ENCODE peak calls at places on chromosome 11, in five cellular contexts. H is HS-27A, U is thoracic aorta, L is aorta, B is EL. J is an unnamed sample.

GRCh38 chr11:17649696-17650600 is 69.4 kb upstream of the MYOD1 start:
- DNase-seq in L (no peak), B (peak; percentile 71), H (no peak), U (no peak), J (no peak)

GRCh38 chr11:124844664-124845079 is 20.6 kb upstream of the ROBO3 start:
- DNase-seq in U (no peak), H (no peak), B (no peak), L (no peak), J (no peak)

GRCh38 chr11:11709447-11710239 is 87.8 kb upstream of the GALNT18 start:
- DNase-seq in H (no peak), U (no peak), B (no peak), L (no peak), J (no peak)

GRCh38 chr11:7905961-7906429 is 25.1 kb downstream of the OR10A6 start:
- DNase-seq in H (no peak), L (no peak), U (no peak), B (peak; percentile 80), J (no peak)

GRCh38 chr11:75214411-75214821 is 26.2 kb upstream of the TPBGL start:
- DNase-seq in H (peak; percentile 30), B (peak; percentile 71), U (peak; percentile 9), L (peak; percentile 87), J (peak; percentile 81)

GRCh38 chr11:46377266-46377665 is 4.2 kb upstream of the MDK start:
- DNase-seq in B (no peak), U (no peak), L (no peak), H (no peak), J (no peak)

GRCh38 chr11:23727821-23728220 is 769.0 kb upstream of the LUZP2 start:
- DNase-seq in L (no peak), U (no peak), B (peak; percentile 49), H (peak; percentile 64), J (no peak)

GRCh38 chr11:44094260-44094868 is 1.1 kb upstream of the EXT2 start:
- DNase-seq in B (peak; percentile 83), U (peak; percentile 52), L (peak; percentile 79), H (peak; percentile 69), J (peak; percentile 76)

GRCh38 chr11:133927690-133928627 is 28.8 kb downstream of the IGSF9B start:
- DNase-seq in U (no peak), L (peak; percentile 72), B (peak; percentile 59), H (no peak), J (peak; percentile 53)

GRCh38 chr11:122791836-122792235 is 46.5 kb upstream of the CRTAM start:
- DNase-seq in U (no peak), H (no peak), L (no peak), B (peak; percentile 75), J (no peak)

GRCh38 chr11:126102436-126102894 is 39.8 kb upstream of the CDON start:
- DNase-seq in H (no peak), B (no peak), L (no peak), U (no peak), J (no peak)

GRCh38 chr11:76288166-76288978 is 82.1 kb upstream of the WNT11 start:
- DNase-seq in U (no peak), H (no peak), L (no peak), B (no peak), J (no peak)

GRCh38 chr11:125944350-125945010 is 1.4 kb upstream of the VSIG10L2 start:
- DNase-seq in B (no peak), L (no peak), U (no peak), H (no peak), J (no peak)

GRCh38 chr11:9787981-9788521 is 124.2 kb downstream of the SWAP70 start:
- DNase-seq in B (peak; percentile 95), H (peak; percentile 81), U (peak; percentile 15), L (peak; percentile 77), J (no peak)

GRCh38 chr11:12258451-12258850 is 118.9 kb upstream of the PARVA start:
- DNase-seq in U (no peak), L (peak; percentile 28), H (no peak), B (peak; percentile 50), J (no peak)

GRCh38 chr11:77590194-77590591 is 440 bp downstream of the AQP11 start:
- DNase-seq in L (no peak), B (peak; percentile 39), U (no peak), H (no peak), J (peak; percentile 54)

GRCh38 chr11:47523491-47524199 is 29.3 kb downstream of the CELF1 start:
- DNase-seq in U (peak; percentile 41), B (peak; percentile 86), H (no peak), L (no peak), J (peak; percentile 61)

GRCh38 chr11:117823294-117823940 is 1.1 kb downstream of the FXYD2 start:
- DNase-seq in B (no peak), H (no peak), L (peak; percentile 60), U (no peak), J (peak; percentile 60)

GRCh38 chr11:66324626-66325025 is 7.8 kb upstream of the CD248 start:
- DNase-seq in U (no peak), B (peak; percentile 74), L (no peak), H (no peak), J (no peak)

GRCh38 chr11:117454564-117454917 is 126.9 kb downstream of the CEP164 start:
- DNase-seq in L (no peak), B (no peak), U (no peak), H (no peak), J (no peak)

GRCh38 chr11:67027943-67028542 is 5.1 kb downstream of the SYT12 start:
- DNase-seq in U (no peak), B (no peak), H (no peak), L (no peak), J (no peak)

GRCh38 chr11:130121430-130121978 is 38.1 kb upstream of the ST14 start:
- DNase-seq in L (no peak), H (no peak), B (peak; percentile 76), U (no peak), J (no peak)

GRCh38 chr11:116312560-116313340 is 460.0 kb downstream of the BUD13 start:
- DNase-seq in H (no peak), L (peak; percentile 93), U (no peak), B (peak; percentile 4), J (peak; percentile 19)

GRCh38 chr11:4704790-4705334 is 278 bp downstream of the MMP26 start:
- DNase-seq in L (no peak), B (no peak), U (no peak), H (no peak), J (no peak)

GRCh38 chr11:1228183-1228821 is 5.4 kb downstream of the MUC5B start:
- DNase-seq in U (no peak), B (no peak), H (no peak), L (peak; percentile 38), J (no peak)

J was measured in ACHN.